ENCODE peak calls at places on chromosome 20, in six cellular contexts. A is cardiac fibroblast; G is stimulated activated CD4-positive, alpha-beta T cell treated with anti-CD3 and anti-CD28 coated beads, TNF-alpha, amount 100 ng/mL, for 4 hours; H is ACHN; M is IMR-90; R is NCI-H2029. C is an unnamed sample.

GRCh38 chr20:57405236-57406016 is 14.2 kb downstream of the RBM38 start:
- DNase-seq in G (no peak), H (no peak), M (no peak), A (no peak), R (no peak), C (no peak)

GRCh38 chr20:50041238-50041915 is 58.6 kb downstream of the SNAI1 start:
- DNase-seq in H (no peak), G (no peak), A (no peak), M (no peak), R (no peak), C (no peak)

GRCh38 chr20:14775778-14776177 is 438.4 kb upstream of the FLRT3 start:
- DNase-seq in M (no peak), R (no peak), A (peak; percentile 19), H (no peak), G (no peak), C (peak; percentile 27)

GRCh38 chr20:11178946-11179654 is 505.3 kb upstream of the JAG1 start:
- DNase-seq in G (no peak), H (peak; percentile 61), R (no peak), M (peak; percentile 88), A (peak; percentile 52), C (peak; percentile 92)

GRCh38 chr20:22305391-22305790 is 279.0 kb downstream of the FOXA2 start:
- DNase-seq in M (no peak), G (no peak), H (no peak), R (no peak), A (no peak), C (no peak)

GRCh38 chr20:57774951-57775350 is 65.1 kb upstream of the PMEPA1 start:
- DNase-seq in A (no peak), G (no peak), M (no peak), H (no peak), R (no peak), C (no peak)

GRCh38 chr20:32789896-32790750 is 27.9 kb downstream of the DNMT3B start:
- DNase-seq in G (peak; percentile 41), M (peak; percentile 69), H (peak; percentile 57), A (peak; percentile 83), R (peak; percentile 33), C (peak; percentile 97)

GRCh38 chr20:37837934-37838333 is 65.0 kb upstream of the VSTM2L start:
- DNase-seq in G (no peak), M (no peak), A (no peak), H (no peak), R (no peak), C (no peak)

GRCh38 chr20:48786916-48787676 is 40.7 kb downstream of the PREX1 start:
- DNase-seq in A (no peak), H (no peak), M (no peak), G (no peak), R (no peak), C (no peak)

GRCh38 chr20:37253087-37253486 is 8.5 kb downstream of the GHRH start:
- DNase-seq in R (no peak), H (no peak), A (no peak), M (no peak), G (no peak), C (no peak)

GRCh38 chr20:43322851-43323250 is 133.1 kb upstream of the PTPRT start:
- DNase-seq in R (peak; percentile 14), A (peak; percentile 43), H (peak; percentile 5), M (peak; percentile 1), G (no peak), C (peak; percentile 20)

GRCh38 chr20:62062661-62063600 is 2.8 kb downstream of the TAF4 start:
- DNase-seq in R (no peak), M (no peak), G (no peak), A (no peak), H (no peak), C (no peak)

GRCh38 chr20:33026072-33026778 is 5.2 kb upstream of the BPIFB6 start:
- DNase-seq in R (no peak), A (no peak), H (no peak), G (no peak), M (no peak), C (no peak)

GRCh38 chr20:50877232-50877631 is 54.0 kb downstream of the ADNP start:
- DNase-seq in M (no peak), H (no peak), G (no peak), R (no peak), A (no peak), C (no peak)

GRCh38 chr20:31260326-31260932 is 3.0 kb downstream of the DEFB115 start:
- DNase-seq in M (no peak), G (no peak), H (peak; percentile 46), A (no peak), R (no peak), C (peak; percentile 48)

GRCh38 chr20:14925286-14925685 is 587.9 kb upstream of the FLRT3 start:
- DNase-seq in H (no peak), G (no peak), R (no peak), M (no peak), A (peak; percentile 14), C (peak; percentile 29)

GRCh38 chr20:11544029-11544678 is 373.5 kb upstream of the BTBD3 start:
- DNase-seq in H (peak; percentile 77), G (no peak), R (peak; percentile 58), M (peak; percentile 75), A (peak; percentile 81), C (peak; percentile 57)